ENCODE peak calls at places on chromosomes 12 and 14, in five cellular contexts. K is stimulated activated CD8-positive, alpha-beta memory T cell treated with anti-CD3 and anti-CD28 coated beads, Interleukin-4, amount 100 ng/mL, for 48 hours; A is endothelial cell; Y is AG20443; S is H9. L is an unnamed sample.

GRCh38 chr14:104598461-104599273 is 5.9 kb downstream of the TMEM179 start:
- DNase-seq in Y (no peak), S (no peak), K (no peak), A (no peak), L (no peak)

GRCh38 chr12:102880783-102881182 is 36.3 kb downstream of the PAH start:
- DNase-seq in S (no peak), Y (no peak), K (no peak), A (no peak), L (no peak)

GRCh38 chr12:68276400-68276930 is 23.1 kb upstream of the IL22 start:
- DNase-seq in S (no peak), A (no peak), Y (no peak), K (no peak), L (no peak)

GRCh38 chr12:124507188-124508109 is 60.0 kb downstream of the NCOR2 start:
- DNase-seq in Y (peak; percentile 26), A (no peak), S (no peak), K (no peak), L (no peak)

GRCh38 chr12:109951136-109951535 is 45.0 kb downstream of the GIT2 start:
- DNase-seq in A (no peak), Y (peak; percentile 76), S (no peak), K (no peak), L (no peak)

GRCh38 chr12:43749016-43749415 is 9.6 kb downstream of the PUS7L start:
- DNase-seq in K (no peak), S (no peak), Y (no peak), A (no peak), L (no peak)

GRCh38 chr12:27973487-27973890 is 956 bp upstream of the PTHLH start:
- DNase-seq in S (no peak), A (no peak), K (no peak), Y (no peak), L (no peak)

GRCh38 chr14:105797546-105797945 is 271.2 kb downstream of the TMEM121 start:
- DNase-seq in A (no peak), Y (no peak), K (no peak), S (no peak), L (no peak)

GRCh38 chr12:117023998-117024960 is 74.9 kb downstream of the TESC start:
- DNase-seq in S (no peak), K (no peak), A (no peak), Y (no peak), L (no peak)

GRCh38 chr12:109377139-109377685 is 29.5 kb downstream of the MYO1H start:
- DNase-seq in A (no peak), Y (no peak), S (peak; percentile 77), K (no peak), L (no peak)

L was measured in SK-N-DZ.